ENCODE peak calls at places on chromosomes 16 and 17, in nine cellular contexts. One of them, this sample, is unnamed.

GRCh38 chr16:21301168-21301894 is 23.2 kb upstream of the CRYM start:
- DNase-seq in BJ: no peak
- DNase-seq in NCI-H1417: peak
- DNase-seq in heart right ventricle: peak
- DNase-seq in glutamatergic neuron: peak
- DNase-seq in activated CD4-positive, alpha-beta T cell treated with anti-CD3 and anti-CD28 coated beads for 1 hour: no peak
- DNase-seq in posterior cingulate gyrus: peak
- DNase-seq in T1000: peak
- DNase-seq in Peyer's patch: peak
- DNase-seq in this sample: peak

GRCh38 chr16:15435216-15435864 is 952 bp downstream of the BMERB1 start:
- DNase-seq in heart right ventricle: no peak
- DNase-seq in Peyer's patch: peak
- DNase-seq in BJ: no peak
- DNase-seq in T1000: no peak
- DNase-seq in activated CD4-positive, alpha-beta T cell treated with anti-CD3 and anti-CD28 coated beads for 1 hour: no peak
- DNase-seq in posterior cingulate gyrus: no peak
- DNase-seq in NCI-H1417: no peak
- DNase-seq in glutamatergic neuron: peak
- DNase-seq in this sample: no peak

GRCh38 chr16:57284206-57284951 is at the start of gene PLLP:
- DNase-seq in heart right ventricle: no peak
- DNase-seq in posterior cingulate gyrus: peak
- DNase-seq in Peyer's patch: peak
- DNase-seq in glutamatergic neuron: peak
- DNase-seq in activated CD4-positive, alpha-beta T cell treated with anti-CD3 and anti-CD28 coated beads for 1 hour: peak
- DNase-seq in T1000: no peak
- DNase-seq in BJ: no peak
- DNase-seq in NCI-H1417: peak
- DNase-seq in this sample: peak

GRCh38 chr16:56658476-56658875 is 717 bp downstream of the MT1F start:
- DNase-seq in heart right ventricle: no peak
- DNase-seq in posterior cingulate gyrus: no peak
- DNase-seq in NCI-H1417: no peak
- DNase-seq in T1000: no peak
- DNase-seq in Peyer's patch: no peak
- DNase-seq in glutamatergic neuron: no peak
- DNase-seq in activated CD4-positive, alpha-beta T cell treated with anti-CD3 and anti-CD28 coated beads for 1 hour: no peak
- DNase-seq in BJ: no peak
- DNase-seq in this sample: no peak

GRCh38 chr17:76577876-76578275 is 7.8 kb downstream of the ST6GALNAC2 start:
- DNase-seq in glutamatergic neuron: no peak
- DNase-seq in Peyer's patch: no peak
- DNase-seq in BJ: no peak
- DNase-seq in posterior cingulate gyrus: no peak
- DNase-seq in activated CD4-positive, alpha-beta T cell treated with anti-CD3 and anti-CD28 coated beads for 1 hour: no peak
- DNase-seq in heart right ventricle: no peak
- DNase-seq in T1000: no peak
- DNase-seq in NCI-H1417: no peak
- DNase-seq in this sample: no peak

GRCh38 chr16:81310045-81310644 is 4.6 kb upstream of the GAN start:
- DNase-seq in heart right ventricle: no peak
- DNase-seq in posterior cingulate gyrus: no peak
- DNase-seq in glutamatergic neuron: no peak
- DNase-seq in T1000: no peak
- DNase-seq in Peyer's patch: no peak
- DNase-seq in BJ: no peak
- DNase-seq in activated CD4-positive, alpha-beta T cell treated with anti-CD3 and anti-CD28 coated beads for 1 hour: no peak
- DNase-seq in NCI-H1417: no peak
- DNase-seq in this sample: no peak

GRCh38 chr16:87657621-87658192 is 55.4 kb downstream of the JPH3 start:
- DNase-seq in NCI-H1417: no peak
- DNase-seq in heart right ventricle: no peak
- DNase-seq in glutamatergic neuron: no peak
- DNase-seq in T1000: no peak
- DNase-seq in posterior cingulate gyrus: no peak
- DNase-seq in activated CD4-positive, alpha-beta T cell treated with anti-CD3 and anti-CD28 coated beads for 1 hour: no peak
- DNase-seq in BJ: no peak
- DNase-seq in Peyer's patch: no peak
- DNase-seq in this sample: no peak

GRCh38 chr16:89407282-89407924 is 83.0 kb downstream of the ANKRD11 start:
- DNase-seq in Peyer's patch: peak
- DNase-seq in glutamatergic neuron: no peak
- DNase-seq in T1000: no peak
- DNase-seq in activated CD4-positive, alpha-beta T cell treated with anti-CD3 and anti-CD28 coated beads for 1 hour: no peak
- DNase-seq in BJ: no peak
- DNase-seq in posterior cingulate gyrus: no peak
- DNase-seq in NCI-H1417: no peak
- DNase-seq in heart right ventricle: no peak
- DNase-seq in this sample: no peak